ENCODE peak calls at places on chromosome 3, in eight cellular contexts. J is A549, W is endothelial cell of umbilical vein, D is stomach, G is testis, K is gastrocnemius medialis, R is IMR-90, C is right lobe of liver. L is an unnamed sample. For H3K4me1, the result is how much of the 10 kb centered on the place peaks cover.

GRCh38 chr3:127865941-127866340 is 43.6 kb upstream of the MGLL start:
- DNase-seq in G (no peak), J (peak), C (no peak), R (peak), W (no peak), K (no peak), D (no peak), L (no peak)

GRCh38 chr3:39752019-39752637 is 57.3 kb upstream of the MYRIP start:
- DNase-seq in C (peak), D (no peak), G (no peak), W (peak), K (no peak), J (no peak), R (no peak), L (no peak)

GRCh38 chr3:63015614-63016016 is 140.4 kb upstream of the CADPS start:
- DNase-seq in J (peak), W (no peak), C (no peak), G (no peak), K (no peak), R (no peak), D (no peak), L (no peak)

GRCh38 chr3:38843898-38844297 is 27.9 kb upstream of the SCN10A start:
- DNase-seq in K (no peak), R (peak), J (peak), W (peak), D (no peak), G (peak), C (no peak), L (no peak)

GRCh38 chr3:158539414-158540014 is 31.5 kb upstream of the MLF1 start:
- DNase-seq in C (no peak), K (no peak), D (peak), R (peak), W (peak), J (peak), G (peak), L (peak)

GRCh38 chr3:107211608-107212007 is 165.6 kb upstream of the CCDC54 start:
- DNase-seq in G (no peak), C (no peak), D (no peak), R (no peak), W (no peak), J (no peak), K (no peak), L (no peak)

GRCh38 chr3:99808163-99808794 is 9.4 kb upstream of the CMSS1 start:
- DNase-seq in C (no peak), J (peak), D (peak), K (peak), W (peak), R (peak), G (peak), L (peak)

GRCh38 chr3:190831225-190831624 is 31.3 kb downstream of the GMNC start:
- DNase-seq in K (no peak), J (no peak), R (no peak), G (no peak), D (no peak), W (no peak), C (no peak), L (no peak)

GRCh38 chr3:155026999-155027591 is 53.0 kb upstream of the MME start:
- DNase-seq in W (peak), R (peak), D (no peak), C (no peak), K (no peak), J (no peak), G (no peak), L (peak)

GRCh38 chr3:4680881-4681300 is 187.7 kb downstream of the ITPR1 start:
- DNase-seq in R (peak), K (no peak), G (no peak), C (no peak), J (no peak), D (no peak), W (no peak), L (no peak)

GRCh38 chr3:169668957-169669681 is 5.6 kb upstream of the MECOM start:
- DNase-seq in C (peak), G (peak), W (peak), J (peak), K (peak), R (peak), D (peak), L (peak)

GRCh38 chr3:177705976-177706866 is 508.9 kb upstream of the TBL1XR1 start:
- DNase-seq in D (no peak), C (no peak), W (no peak), K (peak), R (no peak), J (no peak), G (peak), L (no peak)

GRCh38 chr3:126552688-126553283 is 5.9 kb downstream of the C3orf22 start:
- DNase-seq in C (peak), J (no peak), G (no peak), K (peak), R (no peak), D (peak), W (no peak), L (peak)

GRCh38 chr3:24101676-24102168 is 156.6 kb downstream of the NR1D2 start:
- DNase-seq in G (no peak), R (no peak), D (no peak), J (no peak), C (no peak), K (no peak), W (no peak), L (no peak)

GRCh38 chr3:122677261-122677660 is 3.4 kb upstream of the PARP14 start:
- DNase-seq in D (no peak), C (no peak), G (no peak), W (no peak), R (no peak), K (no peak), J (no peak), L (no peak)

GRCh38 chr3:22923686-22924085 is 279.4 kb upstream of the UBE2E2 start:
- DNase-seq in C (no peak), W (peak), J (no peak), G (no peak), D (no peak), K (no peak), R (no peak), L (no peak)

GRCh38 chr3:124760601-124761000 is 30.3 kb downstream of the UMPS start:
- DNase-seq in K (no peak), G (no peak), W (no peak), D (no peak), C (no peak), J (no peak), R (peak), L (no peak)

GRCh38 chr3:128282392-128283196 is 129.3 kb downstream of the EEFSEC start:
- DNase-seq in D (no peak), J (no peak), G (peak), K (peak), C (peak), R (peak), W (no peak), L (peak)

GRCh38 chr3:21747376-21747775 is 3.6 kb downstream of the ZNF385D start:
- DNase-seq in C (no peak), G (no peak), W (no peak), J (no peak), R (no peak), K (no peak), D (no peak), L (no peak)

GRCh38 chr3:53996153-53996861 is 104.6 kb upstream of the SELENOK start:
- DNase-seq in K (no peak), J (peak), R (no peak), W (no peak), C (no peak), D (no peak), G (no peak), L (peak)

GRCh38 chr3:14622368-14622767 is 29.2 kb upstream of the CCDC174 start:
- DNase-seq in R (no peak), J (no peak), C (no peak), G (no peak), K (no peak), W (no peak), D (peak), L (no peak)

GRCh38 chr3:129593595-129594339 is 12.7 kb downstream of the PLXND1 start:
- DNase-seq in J (no peak), R (no peak), D (no peak), C (peak), G (no peak), W (peak), K (no peak), L (peak)

DNA sequence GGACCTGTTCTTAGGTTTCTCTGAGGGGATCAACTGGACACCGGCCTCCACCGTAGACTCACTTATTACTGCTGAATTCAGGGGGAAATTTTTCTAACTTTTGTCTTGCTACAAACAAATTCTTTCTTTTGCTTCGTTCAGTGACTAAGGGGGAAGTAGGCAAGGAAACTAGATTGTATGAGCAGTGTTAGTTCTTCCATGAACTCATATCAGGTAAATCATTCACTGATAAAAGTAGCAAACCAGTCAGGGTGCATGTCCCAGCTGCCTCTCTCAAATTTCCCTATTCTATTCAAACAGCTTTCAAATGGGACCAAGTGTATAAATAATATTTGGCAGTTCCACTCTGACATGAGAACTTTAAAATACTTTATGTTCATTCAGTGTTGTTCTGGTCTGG is 7.3 kb upstream of the CCDC13 start:
- DNase-seq in W (no peak), K (no peak), C (no peak), R (no peak), D (no peak), J (no peak), G (no peak), L (no peak)
- TF ChIP-seq POLR2A in W (no peak), K (no peak), C (peak), R (no peak), D (no peak), J (no peak), G (no peak), L (no peak)

DNA sequence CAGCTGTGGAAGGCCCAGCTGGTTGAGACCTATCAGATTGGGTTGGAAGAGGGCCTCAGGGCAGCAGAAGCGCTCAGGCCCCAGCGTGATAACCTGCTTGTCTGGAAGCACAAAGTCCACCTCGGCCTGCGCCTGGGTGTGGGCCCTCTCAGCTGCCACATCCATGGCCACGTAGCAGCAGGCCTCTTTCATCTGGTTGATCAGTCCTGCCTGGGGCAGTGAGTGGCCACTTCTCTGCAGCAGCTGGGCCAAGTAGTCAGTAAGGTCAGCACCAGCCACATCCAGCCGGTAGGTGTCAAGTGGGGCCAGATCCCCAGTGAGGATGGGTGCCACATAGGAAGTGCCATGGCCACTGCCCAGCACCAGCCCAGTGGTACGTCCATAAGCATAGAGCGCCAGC is 3.9 kb upstream of the CAMKV start:
- DNase-seq in C (peak), R (no peak), G (no peak), D (peak), J (no peak), W (no peak), K (no peak), L (peak)
- H3K4me1 ChIP-seq in C (under half), R (under half), G (under half), D (under half), J (under half), W (under half), K (under half), L (under half)

DNA sequence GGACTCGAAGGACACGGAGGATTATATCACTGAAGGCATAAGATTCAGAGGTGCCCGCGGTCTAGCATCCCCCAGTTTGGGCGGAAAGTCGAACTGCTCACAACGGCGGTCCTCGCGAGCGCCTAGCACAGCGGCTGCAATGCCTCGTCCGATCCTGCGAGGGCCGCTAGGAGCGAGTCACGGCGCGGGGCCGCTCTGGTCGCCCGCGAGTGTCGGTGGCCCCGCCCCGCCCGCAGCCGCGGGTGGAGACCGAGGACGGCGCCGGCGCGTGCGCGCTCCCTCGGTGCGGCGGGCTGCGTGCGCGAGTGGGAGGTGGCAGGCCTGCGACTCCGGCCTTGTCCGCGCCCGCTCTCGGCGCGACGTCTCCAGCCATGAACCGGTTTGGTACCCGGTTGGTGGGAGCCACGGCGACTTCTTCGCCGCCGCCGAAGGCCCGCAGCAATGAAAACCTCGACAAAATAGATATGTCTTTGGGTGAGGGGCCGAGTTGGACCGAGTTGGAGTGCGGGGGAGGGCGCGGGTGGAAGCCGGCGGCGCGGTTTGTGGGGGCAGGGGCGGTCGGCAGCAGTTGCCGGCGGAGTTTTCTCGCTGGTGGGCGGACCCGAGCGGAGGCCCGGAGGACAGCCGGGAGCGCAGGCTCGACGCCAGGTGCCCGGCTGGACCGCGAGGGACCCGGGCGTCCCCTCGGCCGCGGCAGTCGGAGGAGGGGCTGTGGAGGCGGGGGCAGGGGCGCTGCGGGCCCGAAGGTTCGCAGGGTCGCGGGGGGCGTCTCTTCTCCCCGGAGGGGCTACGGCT is at the start of gene FYTTD1:
- DNase-seq in C (peak), R (peak), J (peak), D (peak), G (peak), W (peak), K (peak), L (peak)
- TF ChIP-seq CTCF in C (peak), R (peak), J (peak), D (no peak), G (peak), W (peak), K (peak), L (peak)

DNA sequence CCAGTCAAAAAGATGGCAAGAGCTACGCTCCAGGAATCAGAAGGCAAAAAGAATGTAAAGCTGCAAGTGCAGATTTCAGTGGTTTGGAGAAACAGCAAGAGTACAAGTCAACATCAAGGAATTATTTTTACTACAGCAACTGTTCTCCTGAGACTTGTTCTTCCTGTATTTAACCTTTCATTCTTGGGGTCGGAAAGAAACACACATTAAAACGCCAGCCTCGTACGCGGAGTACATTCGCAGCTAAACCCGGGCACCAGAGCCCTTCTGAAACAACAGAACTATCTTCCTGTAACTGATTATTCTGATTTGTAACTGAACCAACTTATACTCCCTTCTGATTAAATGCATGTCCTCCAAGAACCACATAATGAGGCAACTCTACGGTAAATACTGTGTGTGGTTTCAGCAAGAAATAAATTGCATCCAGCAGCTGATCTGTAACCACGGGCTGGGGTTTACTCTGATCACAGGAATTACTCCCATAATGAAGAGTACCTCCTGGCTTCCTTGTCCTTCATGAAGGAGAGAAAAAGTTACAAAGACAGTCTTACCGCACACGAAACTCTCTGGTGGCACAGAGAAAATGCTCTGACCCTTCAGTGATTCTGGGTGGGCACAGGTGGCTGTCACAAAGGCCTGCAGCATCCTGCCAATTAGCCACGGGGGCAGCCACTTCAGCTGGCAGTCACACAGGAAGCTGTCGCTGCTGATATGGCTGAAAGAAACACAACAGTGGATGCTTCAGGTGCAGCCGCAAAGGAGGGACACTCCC is 107.1 kb downstream of the LRIG1 start:
- DNase-seq in J (no peak), W (peak), R (peak), D (no peak), K (no peak), G (no peak), C (no peak), L (no peak)
- TF ChIP-seq POLR2A in J (no peak), W (no peak), R (no peak), D (no peak), K (no peak), G (no peak), C (no peak), L (no peak)

DNA sequence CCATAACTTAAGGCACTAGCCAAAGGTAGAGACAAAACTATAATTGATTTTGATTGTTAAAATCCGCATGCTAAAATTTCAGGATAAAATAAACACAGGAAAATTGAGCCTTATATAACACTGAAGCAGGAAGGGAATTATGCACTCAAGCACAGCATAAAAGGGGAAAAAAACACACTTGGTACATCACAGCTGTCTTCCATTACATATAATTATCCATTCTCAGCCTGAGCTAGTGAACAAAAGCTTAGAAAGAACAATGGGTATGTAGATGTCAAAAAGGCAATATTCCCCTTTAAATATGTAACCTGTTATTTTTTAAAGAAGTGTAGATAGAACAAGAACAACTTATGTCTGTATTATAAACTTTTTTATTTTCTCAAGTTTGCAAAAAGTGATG is 899.2 kb downstream of the ROBO1 start:
- DNase-seq in W (no peak), D (no peak), J (no peak), G (no peak), K (no peak), R (no peak), C (no peak), L (no peak)
- H3K4me1 ChIP-seq in W (under half), D (under half), J (half or more), G (under half), K (under half), R (under half), C (under half), L (under half)

GRCh38 chr3:20225769-20226168 is 39.8 kb upstream of the SGO1 start:
- DNase-seq in K (no peak), W (peak), G (no peak), D (no peak), J (peak), C (no peak), R (peak), L (no peak)
- TF ChIP-seq CTCF in K (no peak), W (peak), G (no peak), D (no peak), J (peak), C (peak), R (peak), L (no peak)

GRCh38 chr3:27201435-27201966 is 167.7 kb downstream of the NEK10 start:
- DNase-seq in W (no peak), R (no peak), D (no peak), C (no peak), J (no peak), G (no peak), K (no peak), L (peak)

GRCh38 chr3:27200721-27201434 is 168.3 kb downstream of the NEK10 start:
- DNase-seq in W (no peak), D (no peak), R (no peak), C (no peak), J (peak), K (no peak), G (no peak), L (no peak)

DNA sequence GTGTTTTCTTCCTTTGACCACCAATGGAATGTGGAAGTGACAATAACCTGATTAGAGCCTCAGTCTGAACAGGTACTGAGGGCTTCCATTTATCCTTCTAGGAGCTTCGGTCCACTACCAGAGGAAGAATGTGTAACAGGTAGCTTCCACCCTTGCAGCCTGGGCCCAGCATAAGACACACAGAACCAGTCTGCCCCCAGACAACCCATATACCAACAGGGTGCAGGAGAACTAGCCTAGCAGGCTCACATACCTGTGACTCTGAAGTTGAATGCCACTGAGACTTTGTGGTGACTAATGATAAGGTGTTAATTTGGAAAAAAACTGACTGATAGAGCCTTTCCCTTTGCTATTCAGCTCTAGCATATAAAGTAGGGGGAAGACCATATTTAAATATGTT is 166.2 kb downstream of the NEK10 start:
- DNase-seq in C (no peak), D (no peak), G (no peak), K (no peak), R (no peak), J (no peak), W (no peak), L (no peak)
- TF ChIP-seq POLR2A in C (no peak), D (no peak), G (no peak), K (no peak), R (no peak), J (no peak), W (no peak), L (no peak)

GRCh38 chr3:71874618-71875017 is 89.7 kb upstream of the PROK2 start:
- DNase-seq in W (no peak), K (no peak), R (no peak), J (no peak), D (no peak), G (no peak), C (no peak), L (no peak)
- H3K4me1 ChIP-seq in W (under half), K (under half), R (under half), J (under half), D (under half), G (under half), C (under half), L (under half)

DNA sequence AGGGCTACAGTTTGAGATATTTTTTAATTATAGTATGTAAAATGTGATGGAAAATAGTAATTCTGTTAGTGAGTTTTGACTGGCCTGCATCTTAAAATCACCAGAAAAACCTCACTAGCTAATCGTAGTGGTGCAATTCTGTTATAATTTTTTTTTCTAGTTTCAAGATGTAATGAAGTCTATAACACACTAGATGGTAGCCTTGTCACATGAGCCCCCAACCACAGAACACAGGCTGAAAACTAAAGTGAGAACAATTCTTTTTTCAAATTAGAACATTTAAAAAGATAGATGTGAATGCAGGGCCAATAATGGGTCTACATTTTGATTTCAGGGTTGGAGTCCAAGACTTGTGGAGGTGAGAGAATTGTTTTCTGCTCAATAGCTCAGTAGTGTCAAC is 83.3 kb upstream of the KCNH8 start:
- DNase-seq in W (no peak), K (no peak), G (peak), C (no peak), D (no peak), J (no peak), R (no peak), L (no peak)
- TF ChIP-seq CTCF in W (no peak), K (peak), G (peak), C (no peak), D (no peak), J (peak), R (no peak), L (peak)

GRCh38 chr3:41317298-41317697 is 118.0 kb downstream of the CTNNB1 start:
- DNase-seq in J (no peak), C (no peak), D (no peak), G (no peak), R (no peak), W (no peak), K (no peak), L (no peak)
- TF ChIP-seq POLR2A in J (no peak), C (no peak), D (no peak), G (no peak), R (no peak), W (no peak), K (no peak), L (no peak)